ENCODE peak calls at places on chromosomes 6 and 20, in five cellular contexts. One of them, this sample, is unnamed.

GRCh38 chr6:25454141-25454540 is 175.0 kb downstream of the CARMIL1 start:
- DNase-seq in left lung: no peak
- DNase-seq in tibial artery: no peak
- DNase-seq in OCI-LY7: no peak
- DNase-seq in bronchial epithelial cell: peak
- DNase-seq in this sample: no peak

GRCh38 chr6:105911106-105911629 is 175.0 kb upstream of the PRDM1 start:
- DNase-seq in left lung: no peak
- DNase-seq in tibial artery: no peak
- DNase-seq in OCI-LY7: peak
- DNase-seq in bronchial epithelial cell: no peak
- DNase-seq in this sample: no peak

GRCh38 chr6:135072753-135073152 is 18.1 kb upstream of the HBS1L start:
- DNase-seq in left lung: no peak
- DNase-seq in tibial artery: no peak
- DNase-seq in OCI-LY7: no peak
- DNase-seq in bronchial epithelial cell: no peak
- DNase-seq in this sample: no peak

GRCh38 chr20:32965581-32966373 is 38.5 kb downstream of the SUN5 start:
- DNase-seq in left lung: no peak
- DNase-seq in tibial artery: no peak
- DNase-seq in OCI-LY7: no peak
- DNase-seq in bronchial epithelial cell: no peak
- DNase-seq in this sample: no peak

GRCh38 chr20:20027284-20027683 is 10.1 kb downstream of the NAA20 start:
- DNase-seq in left lung: no peak
- DNase-seq in tibial artery: no peak
- DNase-seq in OCI-LY7: no peak
- DNase-seq in bronchial epithelial cell: no peak
- DNase-seq in this sample: no peak

GRCh38 chr6:70103798-70104197 is 199.1 kb downstream of the COL9A1 start:
- DNase-seq in left lung: no peak
- DNase-seq in tibial artery: no peak
- DNase-seq in OCI-LY7: peak
- DNase-seq in bronchial epithelial cell: peak
- DNase-seq in this sample: no peak

GRCh38 chr6:26217714-26218075 is 130.5 kb downstream of the HFE start:
- DNase-seq in left lung: no peak
- DNase-seq in tibial artery: no peak
- DNase-seq in OCI-LY7: no peak
- DNase-seq in bronchial epithelial cell: no peak
- DNase-seq in this sample: peak

GRCh38 chr6:158170656-158171081 is 2.5 kb downstream of the GTF2H5 start:
- DNase-seq in left lung: no peak
- DNase-seq in tibial artery: no peak
- DNase-seq in OCI-LY7: no peak
- DNase-seq in bronchial epithelial cell: peak
- DNase-seq in this sample: peak

GRCh38 chr20:13554076-13554475 is 84.7 kb downstream of the TASP1 start:
- DNase-seq in left lung: no peak
- DNase-seq in tibial artery: no peak
- DNase-seq in OCI-LY7: no peak
- DNase-seq in bronchial epithelial cell: no peak
- DNase-seq in this sample: peak

GRCh38 chr6:169990095-169991030 is 238.9 kb downstream of the ERMARD start:
- DNase-seq in left lung: no peak
- DNase-seq in tibial artery: peak
- DNase-seq in OCI-LY7: peak
- DNase-seq in bronchial epithelial cell: no peak
- DNase-seq in this sample: no peak

GRCh38 chr6:129501401-129502051 is 208.5 kb downstream of the ARHGAP18 start:
- DNase-seq in left lung: peak
- DNase-seq in tibial artery: peak
- DNase-seq in OCI-LY7: no peak
- DNase-seq in bronchial epithelial cell: peak
- DNase-seq in this sample: peak

GRCh38 chr6:56193846-56194245 is 53.5 kb downstream of the COL21A1 start:
- DNase-seq in left lung: no peak
- DNase-seq in tibial artery: no peak
- DNase-seq in OCI-LY7: no peak
- DNase-seq in bronchial epithelial cell: peak
- DNase-seq in this sample: peak

GRCh38 chr6:54377776-54378175 is 69.5 kb downstream of the TINAG start:
- DNase-seq in left lung: no peak
- DNase-seq in tibial artery: no peak
- DNase-seq in OCI-LY7: no peak
- DNase-seq in bronchial epithelial cell: no peak
- DNase-seq in this sample: peak

GRCh38 chr6:143368426-143368825 is 82.1 kb downstream of the ADAT2 start:
- DNase-seq in left lung: no peak
- DNase-seq in tibial artery: no peak
- DNase-seq in OCI-LY7: no peak
- DNase-seq in bronchial epithelial cell: peak
- DNase-seq in this sample: peak

GRCh38 chr6:40631760-40632159 is 44.6 kb upstream of the LRFN2 start:
- DNase-seq in left lung: no peak
- DNase-seq in tibial artery: no peak
- DNase-seq in OCI-LY7: no peak
- DNase-seq in bronchial epithelial cell: no peak
- DNase-seq in this sample: no peak

GRCh38 chr6:150685860-150686259 is 86.2 kb downstream of the PLEKHG1 start:
- DNase-seq in left lung: peak
- DNase-seq in tibial artery: no peak
- DNase-seq in OCI-LY7: peak
- DNase-seq in bronchial epithelial cell: peak
- DNase-seq in this sample: no peak

GRCh38 chr20:62219992-62220665 is at the start of gene HRH3:
- DNase-seq in left lung: peak
- DNase-seq in tibial artery: no peak
- DNase-seq in OCI-LY7: peak
- DNase-seq in bronchial epithelial cell: no peak
- DNase-seq in this sample: no peak

GRCh38 chr6:46610862-46611553 is 41.6 kb downstream of the CYP39A1 start:
- DNase-seq in left lung: no peak
- DNase-seq in tibial artery: no peak
- DNase-seq in OCI-LY7: no peak
- DNase-seq in bronchial epithelial cell: no peak
- DNase-seq in this sample: no peak

GRCh38 chr6:91669154-91669903 is 1082.5 kb upstream of the MAP3K7 start:
- DNase-seq in left lung: no peak
- DNase-seq in tibial artery: no peak
- DNase-seq in OCI-LY7: no peak
- DNase-seq in bronchial epithelial cell: no peak
- DNase-seq in this sample: peak

GRCh38 chr6:78810698-78811097 is 56.7 kb upstream of the IRAK1BP1 start:
- DNase-seq in left lung: no peak
- DNase-seq in tibial artery: no peak
- DNase-seq in OCI-LY7: no peak
- DNase-seq in bronchial epithelial cell: peak
- DNase-seq in this sample: no peak

GRCh38 chr20:59823030-59823423 is 110.4 kb downstream of the SYCP2 start:
- DNase-seq in left lung: no peak
- DNase-seq in tibial artery: no peak
- DNase-seq in OCI-LY7: no peak
- DNase-seq in bronchial epithelial cell: no peak
- DNase-seq in this sample: no peak

GRCh38 chr20:41956316-41957050 is 338.3 kb upstream of the CHD6 start:
- DNase-seq in left lung: no peak
- DNase-seq in tibial artery: no peak
- DNase-seq in OCI-LY7: peak
- DNase-seq in bronchial epithelial cell: peak
- DNase-seq in this sample: no peak

GRCh38 chr6:11315743-11316437 is 83.4 kb upstream of the NEDD9 start:
- DNase-seq in left lung: no peak
- DNase-seq in tibial artery: no peak
- DNase-seq in OCI-LY7: no peak
- DNase-seq in bronchial epithelial cell: peak
- DNase-seq in this sample: peak

GRCh38 chr6:105489213-105489525 is 86.3 kb upstream of the PREP start:
- DNase-seq in left lung: no peak
- DNase-seq in tibial artery: no peak
- DNase-seq in OCI-LY7: no peak
- DNase-seq in bronchial epithelial cell: no peak
- DNase-seq in this sample: no peak

GRCh38 chr6:37860226-37860839 is 40.8 kb downstream of the ZFAND3 start:
- DNase-seq in left lung: no peak
- DNase-seq in tibial artery: peak
- DNase-seq in OCI-LY7: peak
- DNase-seq in bronchial epithelial cell: peak
- DNase-seq in this sample: peak

GRCh38 chr6:32087574-32088486 is 21.3 kb downstream of the TNXB start:
- DNase-seq in left lung: peak
- DNase-seq in tibial artery: peak
- DNase-seq in OCI-LY7: peak
- DNase-seq in bronchial epithelial cell: peak
- DNase-seq in this sample: peak

GRCh38 chr6:43812850-43813584 is 43.0 kb downstream of the VEGFA start:
- DNase-seq in left lung: no peak
- DNase-seq in tibial artery: no peak
- DNase-seq in OCI-LY7: peak
- DNase-seq in bronchial epithelial cell: no peak
- DNase-seq in this sample: no peak

GRCh38 chr6:83221886-83222479 is 28.8 kb downstream of the RWDD2A start:
- DNase-seq in left lung: no peak
- DNase-seq in tibial artery: no peak
- DNase-seq in OCI-LY7: peak
- DNase-seq in bronchial epithelial cell: peak
- DNase-seq in this sample: peak

GRCh38 chr6:152696543-152696942 is 1.2 kb upstream of the MYCT1 start:
- DNase-seq in left lung: no peak
- DNase-seq in tibial artery: no peak
- DNase-seq in OCI-LY7: no peak
- DNase-seq in bronchial epithelial cell: peak
- DNase-seq in this sample: peak

GRCh38 chr20:63427206-63427605 is 45.2 kb downstream of the KCNQ2 start:
- DNase-seq in left lung: no peak
- DNase-seq in tibial artery: no peak
- DNase-seq in OCI-LY7: no peak
- DNase-seq in bronchial epithelial cell: no peak
- DNase-seq in this sample: no peak

DNA sequence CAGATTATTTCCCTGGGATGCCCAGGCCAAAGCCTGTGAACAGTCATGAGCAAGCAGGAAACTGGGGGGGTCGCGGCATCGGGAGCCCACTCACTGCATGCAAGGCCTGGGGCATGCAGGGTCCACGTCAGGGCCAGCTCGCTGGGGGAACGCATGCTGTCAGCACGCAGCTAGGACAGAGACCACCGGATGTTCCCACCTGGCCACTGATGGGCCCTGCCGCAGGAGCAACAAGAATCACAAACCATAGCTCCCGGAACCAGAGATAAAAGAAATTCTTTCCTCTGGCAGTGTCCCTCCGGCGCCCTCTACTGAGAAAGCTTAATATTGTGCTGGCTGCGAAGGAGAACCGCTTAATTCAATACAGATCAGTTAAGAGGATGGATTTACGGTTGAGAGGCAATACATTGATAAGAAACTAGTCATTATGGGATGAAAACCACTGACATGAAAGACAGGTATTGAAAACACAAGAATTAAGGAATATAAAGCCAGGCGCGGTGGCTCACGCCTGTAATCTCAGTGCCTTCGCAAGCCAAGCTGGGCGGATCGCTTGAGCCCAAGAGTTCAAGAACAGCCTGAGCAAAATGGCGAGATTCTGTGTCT is 32.6 kb downstream of the C6orf15 start:
- DNase-seq in left lung: no peak
- DNase-seq in tibial artery: peak
- DNase-seq in OCI-LY7: peak
- DNase-seq in bronchial epithelial cell: peak
- DNase-seq in this sample: peak
- H3K4me3 ChIP-seq in left lung: no peak
- H3K4me3 ChIP-seq in tibial artery: no peak
- H3K4me3 ChIP-seq in OCI-LY7: no peak
- H3K4me3 ChIP-seq in bronchial epithelial cell: no peak
- H3K4me3 ChIP-seq in this sample: no peak

GRCh38 chr20:57327820-57328219 is 1.8 kb upstream of the SPO11 start:
- DNase-seq in left lung: no peak
- DNase-seq in tibial artery: no peak
- DNase-seq in OCI-LY7: no peak
- DNase-seq in bronchial epithelial cell: no peak
- DNase-seq in this sample: no peak

GRCh38 chr20:57330998-57331397 is 1.4 kb downstream of the SPO11 start:
- DNase-seq in left lung: no peak
- DNase-seq in tibial artery: no peak
- DNase-seq in OCI-LY7: no peak
- DNase-seq in bronchial epithelial cell: no peak
- DNase-seq in this sample: no peak

GRCh38 chr20:57335392-57335791 is 5.8 kb downstream of the SPO11 start:
- DNase-seq in left lung: no peak
- DNase-seq in tibial artery: no peak
- DNase-seq in OCI-LY7: peak
- DNase-seq in bronchial epithelial cell: peak
- DNase-seq in this sample: peak

GRCh38 chr20:57329608-57330221 is at the start of gene SPO11:
- DNase-seq in left lung: no peak
- DNase-seq in tibial artery: no peak
- DNase-seq in OCI-LY7: peak
- DNase-seq in bronchial epithelial cell: no peak
- DNase-seq in this sample: no peak

GRCh38 chr20:57332105-57333089 is 2.8 kb downstream of the SPO11 start:
- DNase-seq in left lung: no peak
- DNase-seq in tibial artery: no peak
- DNase-seq in OCI-LY7: peak
- DNase-seq in bronchial epithelial cell: peak
- DNase-seq in this sample: no peak
- TF ChIP-seq CTCF in left lung: no peak
- TF ChIP-seq CTCF in tibial artery: no peak
- TF ChIP-seq CTCF in OCI-LY7: peak
- TF ChIP-seq CTCF in bronchial epithelial cell: peak
- TF ChIP-seq CTCF in this sample: no peak

GRCh38 chr6:21357262-21357661 is 236.3 kb upstream of the SOX4 start:
- DNase-seq in left lung: no peak
- DNase-seq in tibial artery: no peak
- DNase-seq in OCI-LY7: no peak
- DNase-seq in bronchial epithelial cell: no peak
- DNase-seq in this sample: no peak

GRCh38 chr6:21352131-21352530 is 241.4 kb upstream of the SOX4 start:
- DNase-seq in left lung: no peak
- DNase-seq in tibial artery: no peak
- DNase-seq in OCI-LY7: no peak
- DNase-seq in bronchial epithelial cell: no peak
- DNase-seq in this sample: no peak

GRCh38 chr6:21355638-21356037 is 237.9 kb upstream of the SOX4 start:
- DNase-seq in left lung: no peak
- DNase-seq in tibial artery: no peak
- DNase-seq in OCI-LY7: no peak
- DNase-seq in bronchial epithelial cell: no peak
- DNase-seq in this sample: no peak

GRCh38 chr6:21350917-21351316 is 242.6 kb upstream of the SOX4 start:
- DNase-seq in left lung: no peak
- DNase-seq in tibial artery: no peak
- DNase-seq in OCI-LY7: no peak
- DNase-seq in bronchial epithelial cell: peak
- DNase-seq in this sample: no peak

GRCh38 chr6:21354805-21355238 is 238.7 kb upstream of the SOX4 start:
- DNase-seq in left lung: no peak
- DNase-seq in tibial artery: no peak
- DNase-seq in OCI-LY7: no peak
- DNase-seq in bronchial epithelial cell: no peak
- DNase-seq in this sample: peak
- H3K4me3 ChIP-seq in left lung: no peak
- H3K4me3 ChIP-seq in tibial artery: no peak
- H3K4me3 ChIP-seq in OCI-LY7: no peak
- H3K4me3 ChIP-seq in bronchial epithelial cell: no peak
- H3K4me3 ChIP-seq in this sample: no peak

GRCh38 chr20:1325173-1326030 is 3.5 kb downstream of the SDCBP2 start:
- DNase-seq in left lung: peak
- DNase-seq in tibial artery: peak
- DNase-seq in OCI-LY7: peak
- DNase-seq in bronchial epithelial cell: peak
- DNase-seq in this sample: peak
- TF ChIP-seq CTCF in left lung: peak
- TF ChIP-seq CTCF in tibial artery: peak
- TF ChIP-seq CTCF in OCI-LY7: no peak
- TF ChIP-seq CTCF in bronchial epithelial cell: peak
- TF ChIP-seq CTCF in this sample: no peak

This sample was measured in astrocyte of the spinal cord.